ENCODE peak calls at places on chromosomes 16 and 17, in seven cellular contexts. P, R, A, D, V, O and S are unnamed samples.

GRCh38 chr16:89687092-89687940 is 827 bp downstream of the CDK10 start:
- DNase-seq in V (no peak), D (peak; percentile 93), A (no peak), P (peak; percentile 51), O (peak; percentile 52), R (no peak), S (no peak)

GRCh38 chr17:80708497-80708896 is 163.9 kb downstream of the RPTOR start:
- DNase-seq in O (no peak), A (no peak), V (no peak), D (no peak), P (no peak), R (no peak), S (no peak)

GRCh38 chr17:2926019-2926650 is 129.9 kb downstream of the RAP1GAP2 start:
- DNase-seq in R (peak; percentile 64), O (peak; percentile 57), V (no peak), P (no peak), D (peak; percentile 47), A (no peak), S (no peak)

GRCh38 chr17:76725580-76726230 is 701 bp downstream of the JMJD6 start:
- DNase-seq in O (peak; percentile 40), A (peak; percentile 74), D (peak; percentile 92), V (no peak), R (peak; percentile 94), P (peak; percentile 59), S (peak; percentile 91)

GRCh38 chr16:51813609-51814008 is 662.5 kb upstream of the SALL1 start:
- DNase-seq in P (no peak), D (no peak), A (no peak), V (peak; percentile 17), O (no peak), R (no peak), S (no peak)

GRCh38 chr17:66464921-66465320 is 162.5 kb downstream of the PRKCA start:
- DNase-seq in P (no peak), O (peak; percentile 63), A (no peak), D (no peak), V (no peak), R (no peak), S (no peak)

GRCh38 chr17:19379306-19380075 is 1.2 kb downstream of the MAPK7 start:
- DNase-seq in P (no peak), A (no peak), R (no peak), V (no peak), D (no peak), O (no peak), S (peak; percentile 18)

GRCh38 chr17:12680993-12681392 is 15.3 kb downstream of the MYOCD start:
- DNase-seq in P (no peak), D (no peak), V (no peak), O (no peak), R (no peak), A (no peak), S (no peak)

GRCh38 chr17:81392909-81393654 is 2.2 kb upstream of the BAHCC1 start:
- DNase-seq in A (no peak), D (no peak), O (no peak), P (peak; percentile 29), R (peak; percentile 89), V (no peak), S (no peak)

GRCh38 chr16:2475413-2476344 is 752 bp downstream of the TBC1D24 start:
- DNase-seq in D (peak; percentile 67), P (no peak), V (no peak), A (no peak), O (no peak), R (peak; percentile 89), S (no peak)

GRCh38 chr16:10971560-10971961 is 27.2 kb downstream of the CLEC16A start:
- DNase-seq in O (peak; percentile 92), R (no peak), A (peak; percentile 75), D (peak; percentile 68), P (peak; percentile 73), V (no peak), S (no peak)

GRCh38 chr17:11391134-11391533 is 150.1 kb downstream of the SHISA6 start:
- DNase-seq in V (no peak), O (no peak), D (peak; percentile 34), R (no peak), P (no peak), A (no peak), S (no peak)

GRCh38 chr16:68719993-68720489 is 17.1 kb upstream of the CDH1 start:
- DNase-seq in R (no peak), A (no peak), O (no peak), D (no peak), V (no peak), P (no peak), S (no peak)

GRCh38 chr17:78266231-78266631 is 34.8 kb downstream of the TMEM235 start:
- DNase-seq in P (no peak), D (peak; percentile 62), O (no peak), V (no peak), R (no peak), A (no peak), S (no peak)

GRCh38 chr16:90008708-90009145 is 10.5 kb downstream of the DBNDD1 start:
- DNase-seq in O (peak; percentile 16), V (no peak), R (no peak), P (no peak), A (no peak), D (no peak), S (no peak)

GRCh38 chr17:36942031-36942599 is 4.8 kb downstream of the LHX1 start:
- DNase-seq in D (no peak), P (no peak), V (no peak), A (no peak), O (no peak), R (peak; percentile 85), S (no peak)

GRCh38 chr17:57107498-57108101 is 22.6 kb downstream of the AKAP1 start:
- DNase-seq in V (no peak), O (peak; percentile 42), A (peak; percentile 76), P (no peak), R (no peak), D (no peak), S (no peak)

GRCh38 chr17:57104461-57105175 is 19.6 kb downstream of the AKAP1 start:
- DNase-seq in O (peak; percentile 58), R (no peak), D (no peak), A (no peak), V (no peak), P (no peak), S (no peak)

GRCh38 chr17:57108656-57109392 is 23.8 kb downstream of the AKAP1 start:
- DNase-seq in P (no peak), D (no peak), R (peak; percentile 43), O (no peak), V (no peak), A (no peak), S (no peak)

GRCh38 chr17:57106836-57107497 is 21.9 kb downstream of the AKAP1 start:
- DNase-seq in R (no peak), A (no peak), P (no peak), D (no peak), V (no peak), O (no peak), S (no peak)

DNA sequence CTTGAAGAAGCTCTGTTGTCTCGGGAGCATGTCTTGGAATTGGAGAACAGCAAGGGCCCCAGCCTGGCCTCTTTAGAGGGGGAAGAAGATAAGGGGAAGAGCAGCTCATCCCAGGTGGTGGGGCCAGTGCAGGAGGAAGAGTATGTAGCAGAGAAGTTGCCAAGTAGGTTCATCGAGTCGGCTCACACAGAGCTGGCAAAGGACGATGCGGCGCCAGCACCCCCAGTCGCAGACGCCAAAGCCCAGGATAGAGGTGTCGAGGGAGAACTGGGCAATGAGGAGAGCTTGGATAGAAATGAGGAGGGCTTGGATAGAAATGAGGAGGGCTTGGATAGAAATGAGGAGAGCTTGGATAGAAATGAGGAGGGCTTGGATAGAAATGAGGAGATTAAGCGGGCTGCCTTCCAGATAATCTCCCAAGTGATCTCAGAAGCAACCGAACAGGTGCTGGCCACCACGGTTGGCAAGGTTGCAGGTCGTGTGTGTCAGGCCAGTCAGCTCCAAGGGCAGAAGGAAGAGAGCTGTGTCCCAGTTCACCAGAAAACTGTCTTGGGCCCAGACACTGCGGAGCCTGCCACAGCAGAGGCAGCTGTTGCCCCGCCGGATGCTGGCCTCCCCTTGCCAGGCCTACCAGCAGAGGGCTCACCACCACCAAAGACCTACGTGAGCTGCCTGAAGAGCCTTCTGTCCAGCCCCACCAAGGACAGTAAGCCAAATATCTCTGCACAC is 21.2 kb downstream of the AKAP1 start:
- DNase-seq in V (no peak), P (no peak), D (peak; percentile 36), O (no peak), A (no peak), R (peak; percentile 48), S (no peak)
- TF ChIP-seq CTCF in V (peak; percentile 79), P (peak; percentile 38), D (no peak), O (no peak), A (peak; percentile 26), R (no peak), S (no peak)

GRCh38 chr16:75555213-75555706 is 792 bp downstream of the TMEM231 start:
- DNase-seq in V (peak; percentile 66), D (peak; percentile 80), O (peak; percentile 86), A (peak; percentile 73), R (no peak), P (peak; percentile 90), S (peak; percentile 85)
- TF ChIP-seq POLR2A in V (peak; percentile 80), D (no peak), O (peak; percentile 46), A (peak; percentile 30), R (no peak), P (no peak), S (no peak)

DNA sequence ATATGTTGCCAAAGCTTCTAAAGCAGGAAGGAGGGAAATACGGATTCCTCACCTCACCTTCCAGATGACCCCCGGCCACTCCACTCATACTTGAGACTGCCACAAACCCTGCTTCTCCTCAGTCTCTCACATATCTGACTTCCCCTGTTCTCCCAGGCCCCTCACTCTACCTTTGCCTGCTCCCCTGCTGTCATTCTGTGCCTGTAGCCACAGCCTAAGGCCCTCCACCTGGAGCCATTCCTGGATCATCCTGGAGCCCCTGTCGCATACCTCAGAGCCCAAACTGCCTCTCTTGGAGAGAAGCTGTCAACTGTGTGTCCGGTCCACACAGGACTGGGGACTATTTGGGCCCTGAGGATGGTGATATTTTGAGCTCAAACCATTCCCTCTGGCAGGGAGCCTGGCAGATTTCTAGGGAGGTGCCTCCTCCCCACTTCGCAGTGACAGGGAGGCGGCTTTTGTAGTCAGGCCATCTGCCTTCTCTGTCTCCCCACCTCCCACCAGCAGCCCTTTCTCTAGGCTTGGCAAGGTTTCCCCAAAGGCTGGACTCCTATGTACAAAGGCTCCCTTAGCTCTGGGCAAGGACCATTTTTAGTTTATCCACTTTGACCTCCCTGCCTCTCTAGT is 2.3 kb upstream of the MED24 start:
- DNase-seq in A (no peak), R (no peak), O (no peak), D (no peak), V (no peak), P (no peak), S (no peak)
- TF ChIP-seq CTCF in A (no peak), R (no peak), O (no peak), D (no peak), V (no peak), P (no peak), S (no peak)

DNA sequence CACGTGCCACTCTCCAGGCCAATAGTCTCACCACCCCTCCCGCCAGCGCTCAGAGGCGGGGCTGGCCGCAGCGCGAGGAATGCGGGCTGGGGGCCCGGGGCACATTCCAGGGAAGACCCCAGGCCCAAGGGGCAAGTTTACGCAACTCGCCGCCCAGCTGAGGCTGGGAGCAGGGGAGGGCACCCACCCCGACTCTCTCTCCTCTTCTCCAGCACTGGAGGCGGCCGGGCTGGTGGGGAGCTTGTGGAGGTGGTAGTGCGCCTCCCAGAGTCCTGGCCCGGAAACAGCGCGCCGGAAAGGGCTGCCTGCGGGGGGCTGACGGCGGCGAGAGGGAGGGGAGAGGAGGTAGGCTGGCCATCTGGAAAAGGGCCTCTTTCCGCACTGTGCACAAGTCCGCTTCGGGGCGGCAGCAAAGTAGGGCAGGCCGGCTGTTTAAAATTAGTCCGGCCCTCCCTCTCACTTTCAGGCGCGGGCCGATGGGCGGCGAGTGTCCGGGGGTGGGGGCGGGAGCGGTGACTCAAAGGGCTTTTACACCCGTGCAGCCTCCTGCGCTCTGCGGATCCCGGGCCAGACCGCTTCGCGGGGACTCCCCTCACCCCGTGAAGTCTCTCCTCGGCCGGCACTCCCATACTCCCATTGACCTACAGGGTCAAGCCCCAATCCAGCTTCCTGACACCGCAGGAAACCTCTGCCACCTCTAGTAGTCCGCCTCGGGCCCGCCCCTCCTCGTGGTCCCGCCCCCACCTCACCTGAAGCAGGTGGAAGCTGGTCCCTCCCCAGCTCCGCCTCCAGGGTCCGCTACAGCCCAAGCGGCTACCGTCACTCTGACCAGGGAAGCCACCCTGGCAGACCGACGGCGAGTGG is 968 bp downstream of the FHOD1 start:
- DNase-seq in D (peak; percentile 97), O (peak; percentile 85), A (peak; percentile 89), R (peak; percentile 95), V (peak; percentile 88), P (peak; percentile 82), S (peak; percentile 92)
- TF ChIP-seq POLR2A in D (no peak), O (peak; percentile 39), A (peak; percentile 70), R (peak; percentile 44), V (peak; percentile 76), P (peak; percentile 56), S (peak; percentile 47)